ENCODE peak calls at places on chromosomes 6 and 20, in four cellular contexts. H is K562, E is H1, L is GM12878. W is an unnamed sample. For H3K36me3, the result is how much of the 10 kb centered on the place peaks cover.

GRCh38 chr6:147947521-147947920 is 395.1 kb upstream of the SASH1 start:
- DNase-seq in L (no peak), E (no peak), H (no peak), W (no peak)

GRCh38 chr6:36350681-36351091 is 14.0 kb upstream of the BNIP5 start:
- DNase-seq in L (no peak), H (peak), E (no peak), W (no peak)

GRCh38 chr6:12927746-12928145 is 211.2 kb downstream of the PHACTR1 start:
- DNase-seq in H (no peak), L (no peak), E (no peak), W (no peak)

GRCh38 chr20:53930651-53931504 is 139.5 kb downstream of the BCAS1 start:
- DNase-seq in E (no peak), L (no peak), H (no peak), W (no peak)

GRCh38 chr20:50098259-50098658 is 14.7 kb downstream of the UBE2V1 start:
- DNase-seq in E (no peak), L (no peak), H (peak), W (no peak)

GRCh38 chr6:12923644-12924235 is 207.2 kb downstream of the PHACTR1 start:
- DNase-seq in H (no peak), E (no peak), L (no peak), W (no peak)

GRCh38 chr6:139711714-139712585 is 337.5 kb upstream of the CITED2 start:
- DNase-seq in L (no peak), E (no peak), H (no peak), W (no peak)

GRCh38 chr6:110877569-110877968 is 3.0 kb downstream of the AMD1 start:
- DNase-seq in E (no peak), L (no peak), H (no peak), W (no peak)

GRCh38 chr20:1438361-1438760 is 28.3 kb downstream of the NSFL1C start:
- DNase-seq in H (no peak), E (no peak), L (no peak), W (no peak)

GRCh38 chr20:43955244-43956191 is 40.9 kb downstream of the TOX2 start:
- DNase-seq in L (peak), E (no peak), H (peak), W (peak)

GRCh38 chr6:36848658-36849441 is 9.6 kb upstream of the CPNE5 start:
- DNase-seq in H (peak), L (no peak), E (no peak), W (no peak)

GRCh38 chr6:42073287-42073686 is 23.0 kb downstream of the TAF8 start:
- DNase-seq in E (no peak), L (no peak), H (no peak), W (no peak)

GRCh38 chr6:42075159-42075838 is 25.0 kb downstream of the TAF8 start:
- DNase-seq in L (no peak), H (peak), E (no peak), W (no peak)

GRCh38 chr6:42068173-42068572 is 17.8 kb downstream of the TAF8 start:
- DNase-seq in E (no peak), L (no peak), H (no peak), W (no peak)

GRCh38 chr6:42068872-42069522 is 18.7 kb downstream of the TAF8 start:
- DNase-seq in E (no peak), L (no peak), H (no peak), W (no peak)

GRCh38 chr6:42071881-42072583 is 21.7 kb downstream of the TAF8 start:
- DNase-seq in L (no peak), E (no peak), H (no peak), W (no peak)
- H3K36me3 ChIP-seq in L (under half), E (under half), H (half or more), W (under half)

GRCh38 chr6:31407699-31408098 is 4.3 kb downstream of the MICA start:
- DNase-seq in E (no peak), L (no peak), H (no peak), W (no peak)
- TF ChIP-seq EGR1 in E (no peak), L (no peak), H (no peak), W (no peak)

DNA sequence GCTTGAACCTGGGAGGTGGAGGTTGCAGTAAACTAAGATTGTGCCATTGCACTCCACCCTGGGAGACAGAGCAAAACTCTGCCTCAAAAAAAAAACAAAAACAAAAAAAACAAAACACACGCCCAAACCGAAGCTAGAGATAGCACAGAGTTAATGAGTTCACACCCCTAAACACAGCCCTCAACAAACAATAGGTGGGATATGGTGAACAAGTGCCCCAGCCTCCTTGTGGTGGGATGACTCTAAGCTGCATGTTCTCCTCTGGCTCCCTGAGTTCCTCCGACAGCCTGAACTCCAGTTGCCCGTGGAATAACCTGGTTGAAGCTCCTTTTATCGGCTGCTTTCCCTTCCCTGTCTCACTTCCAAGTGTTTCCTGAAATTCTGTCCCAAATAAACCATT is 22.1 kb upstream of the DSN1 start:
- DNase-seq in H (no peak), L (no peak), E (no peak), W (no peak)
- H3K36me3 ChIP-seq in H (half or more), L (under half), E (under half), W (under half)

GRCh38 chr6:143205983-143206382 is 145.3 kb downstream of the AIG1 start:
- DNase-seq in E (no peak), L (no peak), H (no peak), W (no peak)

GRCh38 chr6:143215363-143215762 is 154.7 kb downstream of the AIG1 start:
- DNase-seq in E (no peak), H (no peak), L (no peak), W (no peak)

GRCh38 chr6:143206550-143206949 is 145.9 kb downstream of the AIG1 start:
- DNase-seq in L (no peak), E (no peak), H (no peak), W (no peak)

GRCh38 chr6:143213977-143214376 is 153.3 kb downstream of the AIG1 start:
- DNase-seq in L (no peak), E (no peak), H (no peak), W (no peak)

DNA sequence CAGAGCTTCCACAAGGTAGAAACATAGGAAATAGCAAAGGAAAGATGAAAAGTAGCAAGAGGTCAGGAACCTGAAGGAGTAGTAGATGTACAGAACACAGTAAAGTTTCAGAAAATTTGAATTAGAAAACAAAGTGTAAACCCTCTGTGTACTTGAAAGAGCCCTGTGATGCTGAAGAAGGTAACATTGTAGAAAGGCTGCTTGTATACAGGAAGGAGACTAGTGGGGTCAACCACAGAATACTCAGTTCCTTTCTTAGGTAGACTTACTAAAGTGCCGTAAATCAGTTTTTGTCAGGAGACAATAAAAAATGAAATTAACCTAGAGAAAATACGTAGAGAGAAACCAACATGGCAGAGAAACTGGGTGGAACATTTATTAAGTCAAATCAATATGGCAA is 149.7 kb downstream of the AIG1 start:
- DNase-seq in H (no peak), L (no peak), E (no peak), W (no peak)
- TF ChIP-seq EGR1 in H (no peak), L (no peak), E (no peak), W (no peak)

DNA sequence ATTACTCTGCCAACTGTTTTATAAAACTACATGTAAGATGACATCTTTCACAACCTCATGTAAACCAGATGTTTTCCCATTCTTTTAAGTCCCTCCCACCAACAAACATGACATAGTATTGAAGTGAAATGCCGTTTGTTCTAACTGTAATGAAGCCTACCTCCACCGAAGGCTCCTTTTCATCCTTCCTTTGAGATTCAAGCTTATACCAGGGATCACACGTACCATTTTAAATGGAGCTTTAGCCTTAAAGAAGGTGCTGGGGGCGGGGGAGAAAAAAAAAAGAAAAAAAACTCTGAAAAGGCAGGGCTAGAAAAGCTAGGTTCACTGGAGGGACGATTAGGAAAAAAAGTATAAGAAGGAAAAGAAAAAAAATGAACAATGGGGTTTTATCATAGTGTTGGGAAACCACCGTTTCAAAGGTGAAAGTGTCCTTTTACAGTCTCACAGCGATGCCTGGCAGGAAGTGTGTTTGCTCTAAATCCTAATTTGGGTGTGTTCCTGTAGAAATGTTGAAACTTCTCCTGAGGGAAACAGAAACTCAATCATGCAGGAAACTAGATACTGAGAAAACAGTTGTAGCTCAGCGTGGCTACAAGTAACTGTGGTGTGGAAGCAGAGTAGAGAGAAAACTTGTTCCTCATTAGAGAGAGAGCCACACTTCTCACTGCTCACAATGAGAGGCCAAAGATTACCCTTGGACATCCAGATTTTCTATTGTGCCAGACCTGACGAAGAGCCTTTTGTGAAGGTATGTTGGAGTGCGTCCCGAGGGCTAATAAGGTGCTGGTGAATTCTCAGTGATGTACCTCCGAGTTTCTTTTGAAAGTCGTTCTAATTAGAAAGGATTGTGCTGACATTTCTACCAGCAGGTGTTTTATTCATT is 37.6 kb upstream of the HINT3 start:
- DNase-seq in L (peak), H (no peak), E (no peak), W (no peak)
- H3K36me3 ChIP-seq in L (under half), H (half or more), E (under half), W (under half)

GRCh38 chr6:67863346-67863745 is 771.7 kb upstream of the ADGRB3 start:
- DNase-seq in H (no peak), L (no peak), E (no peak), W (no peak)
- TF ChIP-seq EGR1 in H (no peak), L (no peak), E (no peak), W (no peak)

GRCh38 chr6:151431336-151431735 is 20.6 kb downstream of the RMND1 start:
- DNase-seq in E (no peak), L (no peak), H (no peak), W (no peak)

GRCh38 chr6:151430886-151431285 is 21.0 kb downstream of the RMND1 start:
- DNase-seq in L (no peak), H (no peak), E (no peak), W (no peak)

GRCh38 chr6:151432650-151433049 is 19.3 kb downstream of the RMND1 start:
- DNase-seq in H (no peak), L (no peak), E (no peak), W (no peak)

GRCh38 chr6:151425561-151425960 is 26.4 kb downstream of the RMND1 start:
- DNase-seq in H (no peak), E (no peak), L (no peak), W (no peak)

GRCh38 chr6:151428336-151428735 is 23.6 kb downstream of the RMND1 start:
- DNase-seq in E (no peak), L (no peak), H (no peak), W (no peak)
- H3K36me3 ChIP-seq in E (under half), L (under half), H (half or more), W (under half)

GRCh38 chr6:33071579-33071978 is 1.9 kb downstream of the HLA-DPA1 start:
- DNase-seq in E (no peak), L (no peak), H (no peak), W (no peak)

GRCh38 chr6:33075568-33076405 is at the start of gene HLA-DPB1:
- DNase-seq in L (peak), H (peak), E (no peak), W (peak)

GRCh38 chr6:33075208-33075567 is 602 bp upstream of the HLA-DPB1 start:
- DNase-seq in H (no peak), E (no peak), L (peak), W (no peak)

GRCh38 chr6:33072508-33073100 is 845 bp downstream of the HLA-DPA1 start:
- DNase-seq in L (no peak), E (no peak), H (no peak), W (no peak)

GRCh38 chr6:33073431-33073871 is at the start of gene HLA-DPA1:
- DNase-seq in H (peak), L (peak), E (no peak), W (peak)
- TF ChIP-seq EGR1 in H (no peak), L (peak), E (no peak), W (no peak)

GRCh38 chr20:37721751-37722150 is 27.9 kb downstream of the CTNNBL1 start:
- DNase-seq in H (no peak), L (no peak), E (no peak), W (no peak)
- H3K36me3 ChIP-seq in H (under half), L (under half), E (under half), W (under half)